ENCODE peak calls at places on chromosomes 1 and 21, in five cellular contexts. One of them, this sample, is unnamed.

GRCh38 chr1:26723013-26723991 is 27.5 kb downstream of the ARID1A start:
- DNase-seq in stimulated activated CD4-positive, alpha-beta T cell treated with anti-CD3 and anti-CD28 coated beads, Interleukin-2, amount 100 ng/mL, for 48 hours: no peak
- DNase-seq in ovary: peak
- DNase-seq in DMS153: peak
- DNase-seq in lower lobe of right lung: peak
- DNase-seq in this sample: peak

GRCh38 chr1:28163496-28164120 is 12.9 kb downstream of the PTAFR start:
- DNase-seq in stimulated activated CD4-positive, alpha-beta T cell treated with anti-CD3 and anti-CD28 coated beads, Interleukin-2, amount 100 ng/mL, for 48 hours: no peak
- DNase-seq in ovary: no peak
- DNase-seq in DMS153: no peak
- DNase-seq in lower lobe of right lung: no peak
- DNase-seq in this sample: no peak

GRCh38 chr1:161427733-161428516 is 60.2 kb upstream of the CFAP126 start:
- DNase-seq in stimulated activated CD4-positive, alpha-beta T cell treated with anti-CD3 and anti-CD28 coated beads, Interleukin-2, amount 100 ng/mL, for 48 hours: peak
- DNase-seq in ovary: no peak
- DNase-seq in DMS153: no peak
- DNase-seq in lower lobe of right lung: no peak
- DNase-seq in this sample: no peak

GRCh38 chr1:66540434-66541032 is 6.6 kb downstream of the SGIP1 start:
- DNase-seq in stimulated activated CD4-positive, alpha-beta T cell treated with anti-CD3 and anti-CD28 coated beads, Interleukin-2, amount 100 ng/mL, for 48 hours: no peak
- DNase-seq in ovary: no peak
- DNase-seq in DMS153: no peak
- DNase-seq in lower lobe of right lung: no peak
- DNase-seq in this sample: peak

GRCh38 chr1:220785166-220786056 is 1.3 kb upstream of the MTARC1 start:
- DNase-seq in stimulated activated CD4-positive, alpha-beta T cell treated with anti-CD3 and anti-CD28 coated beads, Interleukin-2, amount 100 ng/mL, for 48 hours: no peak
- DNase-seq in ovary: no peak
- DNase-seq in DMS153: no peak
- DNase-seq in lower lobe of right lung: no peak
- DNase-seq in this sample: no peak

GRCh38 chr1:111463029-111463683 is 10.6 kb upstream of the C1orf162 start:
- DNase-seq in stimulated activated CD4-positive, alpha-beta T cell treated with anti-CD3 and anti-CD28 coated beads, Interleukin-2, amount 100 ng/mL, for 48 hours: no peak
- DNase-seq in ovary: no peak
- DNase-seq in DMS153: no peak
- DNase-seq in lower lobe of right lung: no peak
- DNase-seq in this sample: no peak

GRCh38 chr1:23613191-23614126 is 54.2 kb upstream of the ID3 start:
- DNase-seq in stimulated activated CD4-positive, alpha-beta T cell treated with anti-CD3 and anti-CD28 coated beads, Interleukin-2, amount 100 ng/mL, for 48 hours: no peak
- DNase-seq in ovary: no peak
- DNase-seq in DMS153: no peak
- DNase-seq in lower lobe of right lung: no peak
- DNase-seq in this sample: no peak

GRCh38 chr1:109239580-109240068 is 9.7 kb upstream of the CELSR2 start:
- DNase-seq in stimulated activated CD4-positive, alpha-beta T cell treated with anti-CD3 and anti-CD28 coated beads, Interleukin-2, amount 100 ng/mL, for 48 hours: no peak
- DNase-seq in ovary: no peak
- DNase-seq in DMS153: no peak
- DNase-seq in lower lobe of right lung: no peak
- DNase-seq in this sample: peak

GRCh38 chr21:42193131-42193671 is 25.7 kb upstream of the ABCG1 start:
- DNase-seq in stimulated activated CD4-positive, alpha-beta T cell treated with anti-CD3 and anti-CD28 coated beads, Interleukin-2, amount 100 ng/mL, for 48 hours: peak
- DNase-seq in ovary: no peak
- DNase-seq in DMS153: no peak
- DNase-seq in lower lobe of right lung: no peak
- DNase-seq in this sample: no peak

GRCh38 chr1:232308616-232309015 is 321.3 kb downstream of the SIPA1L2 start:
- DNase-seq in stimulated activated CD4-positive, alpha-beta T cell treated with anti-CD3 and anti-CD28 coated beads, Interleukin-2, amount 100 ng/mL, for 48 hours: no peak
- DNase-seq in ovary: no peak
- DNase-seq in DMS153: no peak
- DNase-seq in lower lobe of right lung: no peak
- DNase-seq in this sample: no peak

This sample was measured in testis.